ENCODE peak calls at places on chromosomes 7 and 10, in ten cellular contexts. G is hepatocyte, B is HCT116, E is adrenal gland, Q is body of pancreas, W is prostate gland, R is A549, Z is small intestine, I is kidney, Y is IMR-90. D is an unnamed sample.

GRCh38 chr10:125441151-125441550 is 241.8 kb downstream of the TEX36 start:
- DNase-seq in G (no peak), B (no peak), E (no peak), Q (no peak), W (no peak), R (no peak), Z (no peak), I (no peak), Y (peak; percentile 43), D (no peak)

GRCh38 chr10:86180861-86181260 is 185.7 kb downstream of the GRID1 start:
- DNase-seq in G (no peak), B (no peak), E (no peak), Q (no peak), W (no peak), R (no peak), Z (no peak), I (no peak), Y (no peak), D (no peak)

GRCh38 chr10:113977174-113977573 is 66.5 kb upstream of the ADRB1 start:
- DNase-seq in G (no peak), B (no peak), E (no peak), Q (no peak), W (no peak), R (no peak), Z (no peak), I (no peak), Y (no peak), D (no peak)

GRCh38 chr10:97788552-97789442 is 17.0 kb upstream of the SFRP5 start:
- DNase-seq in G (peak; percentile 69), B (no peak), E (no peak), Q (peak; percentile 94), W (no peak), R (no peak), Z (peak; percentile 96), I (peak; percentile 75), Y (no peak), D (no peak)

GRCh38 chr10:113301342-113301984 is 251.4 kb upstream of the HABP2 start:
- DNase-seq in G (no peak), B (no peak), E (no peak), Q (no peak), W (no peak), R (peak; percentile 24), Z (no peak), I (no peak), Y (no peak), D (no peak)

GRCh38 chr10:12504628-12505027 is 155.3 kb downstream of the CAMK1D start:
- DNase-seq in G (no peak), B (no peak), E (no peak), Q (no peak), W (no peak), R (no peak), Z (no peak), I (peak; percentile 14), Y (no peak), D (no peak)

GRCh38 chr7:54833021-54833467 is 74.0 kb upstream of the SEC61G start:
- DNase-seq in G (no peak), B (no peak), E (no peak), Q (no peak), W (no peak), R (no peak), Z (no peak), I (peak; percentile 93), Y (no peak), D (no peak)

GRCh38 chr10:118470470-118470869 is 125.0 kb downstream of the PRLHR start:
- DNase-seq in G (peak; percentile 30), B (no peak), E (no peak), Q (no peak), W (no peak), R (no peak), Z (no peak), I (no peak), Y (no peak), D (no peak)

GRCh38 chr10:507355-507699 is 182.1 kb downstream of the DIP2C start:
- DNase-seq in G (no peak), B (no peak), E (no peak), Q (no peak), W (no peak), R (no peak), Z (no peak), I (peak; percentile 32), Y (no peak), D (no peak)

GRCh38 chr10:91843083-91843482 is 44.9 kb downstream of the TNKS2 start:
- DNase-seq in G (no peak), B (no peak), E (no peak), Q (no peak), W (no peak), R (no peak), Z (no peak), I (no peak), Y (no peak), D (no peak)

GRCh38 chr7:138359891-138360582 is 100.0 kb upstream of the TRIM24 start:
- DNase-seq in G (no peak), B (no peak), E (no peak), Q (no peak), W (no peak), R (no peak), Z (no peak), I (no peak), Y (no peak), D (peak; percentile 6)

DNA sequence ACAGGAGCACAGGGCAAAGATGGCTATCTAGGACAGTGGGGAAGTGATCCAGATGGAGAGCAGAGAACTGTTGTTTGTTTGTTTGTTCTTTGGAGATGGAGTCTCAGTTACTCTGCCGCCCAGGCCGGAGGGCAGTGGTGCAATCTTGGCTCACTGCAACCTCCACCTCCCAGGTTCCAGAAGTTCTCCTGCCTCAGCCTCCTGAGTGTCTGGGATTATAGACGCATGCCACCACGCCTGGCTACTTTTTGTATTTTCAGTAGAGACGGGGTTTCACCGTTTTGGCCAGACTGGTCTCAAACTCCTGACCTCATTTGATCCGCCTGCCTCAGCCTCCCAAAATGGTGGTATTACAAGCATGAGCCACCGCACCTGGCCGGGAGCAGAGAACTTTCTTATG is 20.9 kb downstream of the METTL2B start:
- DNase-seq in G (no peak), B (no peak), E (no peak), Q (no peak), W (no peak), R (no peak), Z (no peak), I (no peak), Y (no peak), D (no peak)
- H3K4me1 ChIP-seq in G (no peaks in the 10 kb centered on the region), B (no peaks in the 10 kb centered on the region), E (no peaks in the 10 kb centered on the region), Q (no peaks in the 10 kb centered on the region), W (no peaks in the 10 kb centered on the region), R (no peaks in the 10 kb centered on the region), Z (no peaks in the 10 kb centered on the region), I (no peaks in the 10 kb centered on the region), Y (no peaks in the 10 kb centered on the region), D (no peaks in the 10 kb centered on the region)

DNA sequence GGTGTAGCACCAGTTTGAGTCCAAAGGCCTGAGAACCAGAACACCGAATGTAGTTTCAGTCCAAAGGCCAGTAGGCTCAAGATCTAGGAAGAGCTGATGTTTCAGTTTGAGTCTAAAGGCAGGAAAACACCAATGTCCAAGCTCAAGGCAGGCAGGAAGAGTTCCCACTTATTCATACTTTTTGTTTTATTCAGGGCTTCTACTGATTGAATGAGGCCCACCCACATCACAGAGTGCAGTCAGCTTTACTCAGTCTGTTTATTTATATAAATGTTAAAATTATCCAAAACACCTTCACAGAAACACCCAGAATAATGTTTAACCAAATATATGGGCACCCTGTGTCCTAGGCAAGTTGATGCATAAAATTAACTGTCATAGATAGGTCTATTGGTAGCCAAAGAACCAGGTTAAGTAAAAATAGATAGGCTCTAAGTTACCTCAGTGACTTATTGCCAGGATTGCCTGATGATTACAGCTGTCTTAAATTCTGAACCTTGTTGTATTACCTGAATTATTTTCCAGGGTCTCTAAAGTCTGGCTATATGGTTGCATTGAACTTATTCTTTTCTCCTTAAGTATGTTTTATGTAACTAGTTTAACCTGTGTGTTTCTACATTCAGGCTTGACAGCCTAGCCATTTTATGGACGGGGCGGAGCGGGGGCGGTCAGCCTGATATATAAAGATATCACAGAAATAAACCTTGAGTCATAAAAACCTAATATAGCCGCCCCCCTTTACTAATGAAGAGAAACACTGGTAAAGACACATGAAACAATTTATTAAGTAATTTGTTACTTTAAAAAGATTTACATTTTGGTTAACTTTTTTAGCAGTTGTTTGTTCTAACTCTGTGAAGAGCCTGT is 83.8 kb downstream of the MAPK8 start:
- DNase-seq in G (no peak), B (no peak), E (no peak), Q (no peak), W (no peak), R (no peak), Z (peak; percentile 59), I (no peak), Y (no peak), D (no peak)
- H3K4me1 ChIP-seq in G (peaks cover 10% of the 10 kb centered on the region), B (peaks cover 20% of the 10 kb centered on the region), E (peaks cover 33% of the 10 kb centered on the region), Q (peaks cover 22% of the 10 kb centered on the region), W (no peaks in the 10 kb centered on the region), R (peaks cover 11% of the 10 kb centered on the region), Z (no peaks in the 10 kb centered on the region), I (peaks cover 4% of the 10 kb centered on the region), Y (peaks cover 7% of the 10 kb centered on the region), D (no peaks in the 10 kb centered on the region)

GRCh38 chr7:2198760-2199159 is 34.0 kb downstream of the MAD1L1 start:
- DNase-seq in G (no peak), B (no peak), E (no peak), Q (no peak), W (no peak), R (no peak), Z (no peak), I (no peak), Y (no peak), D (no peak)

GRCh38 chr7:2198206-2198605 is 34.5 kb downstream of the MAD1L1 start:
- DNase-seq in G (no peak), B (no peak), E (no peak), Q (peak; percentile 22), W (peak; percentile 63), R (no peak), Z (no peak), I (no peak), Y (no peak), D (no peak)

GRCh38 chr7:2199528-2199927 is 33.2 kb downstream of the MAD1L1 start:
- DNase-seq in G (no peak), B (no peak), E (no peak), Q (no peak), W (no peak), R (no peak), Z (no peak), I (no peak), Y (no peak), D (no peak)

GRCh38 chr7:2196381-2197378 is 36.1 kb downstream of the MAD1L1 start:
- DNase-seq in G (no peak), B (no peak), E (no peak), Q (no peak), W (no peak), R (no peak), Z (no peak), I (no peak), Y (no peak), D (no peak)

GRCh38 chr7:2197436-2198155 is 35.1 kb downstream of the MAD1L1 start:
- DNase-seq in G (no peak), B (no peak), E (no peak), Q (no peak), W (no peak), R (no peak), Z (no peak), I (no peak), Y (no peak), D (no peak)
- H3K4me1 ChIP-seq in G (no peaks in the 10 kb centered on the region), B (no peaks in the 10 kb centered on the region), E (no peaks in the 10 kb centered on the region), Q (no peaks in the 10 kb centered on the region), W (peaks cover 10% of the 10 kb centered on the region), R (no peaks in the 10 kb centered on the region), Z (no peaks in the 10 kb centered on the region), I (no peaks in the 10 kb centered on the region), Y (no peaks in the 10 kb centered on the region), D (peaks cover 2% of the 10 kb centered on the region)

DNA sequence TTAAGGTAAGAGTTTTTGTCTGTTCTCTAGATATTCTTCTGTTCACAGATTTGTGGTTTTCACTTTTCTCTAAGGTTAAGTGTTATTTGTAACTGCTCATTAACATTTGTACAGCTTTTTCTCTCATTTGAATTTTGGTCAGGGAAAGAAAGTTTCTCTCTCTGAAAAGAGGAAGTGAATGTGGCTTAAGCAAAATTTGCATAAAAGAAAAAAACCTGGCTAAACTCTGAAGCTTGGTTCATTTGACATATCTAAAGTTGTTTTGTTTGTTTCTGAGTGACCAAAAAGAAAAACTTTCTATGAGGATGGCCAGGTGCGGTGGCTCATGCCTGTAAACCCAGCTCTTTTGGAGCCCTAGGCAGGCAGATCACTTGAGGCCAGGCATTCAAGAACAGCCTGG is 22.0 kb upstream of the SLC26A4 start:
- DNase-seq in G (no peak), B (no peak), E (no peak), Q (no peak), W (no peak), R (no peak), Z (no peak), I (no peak), Y (no peak), D (no peak)
- H3K4me1 ChIP-seq in G (no peaks in the 10 kb centered on the region), B (no peaks in the 10 kb centered on the region), E (peaks cover under 1% of the 10 kb centered on the region), Q (no peaks in the 10 kb centered on the region), W (no peaks in the 10 kb centered on the region), R (no peaks in the 10 kb centered on the region), Z (no peaks in the 10 kb centered on the region), I (no peaks in the 10 kb centered on the region), Y (no peaks in the 10 kb centered on the region), D (no peaks in the 10 kb centered on the region)